ENCODE peak calls at places on chromosomes 2 and 18, in ten cellular contexts. N is omental fat pad, V is psoas muscle, C is BE2C, H is AG09309, F is tibial nerve, P is heart right ventricle, R is dorsolateral prefrontal cortex, Q is PC-9, U is foreskin fibroblast. J is an unnamed sample.

GRCh38 chr18:63249781-63250180 is 69.8 kb downstream of the BCL2 start:
- DNase-seq in U (no peak), Q (no peak), F (no peak), R (no peak), V (no peak), P (no peak), C (no peak), H (no peak), N (no peak), J (no peak)

GRCh38 chr2:42769583-42770287 is 5.8 kb upstream of the OXER1 start:
- DNase-seq in P (no peak), U (no peak), H (no peak), F (no peak), N (no peak), R (no peak), C (no peak), V (no peak), Q (no peak), J (no peak)

GRCh38 chr2:191786694-191787093 is 60.2 kb downstream of the CAVIN2 start:
- DNase-seq in C (no peak), H (no peak), R (no peak), V (no peak), F (no peak), P (no peak), Q (no peak), U (no peak), N (no peak), J (no peak)

GRCh38 chr2:119517433-119517832 is 6.8 kb downstream of the SCTR start:
- DNase-seq in F (no peak), V (peak), N (no peak), R (no peak), Q (peak), H (no peak), U (peak), P (peak), C (peak), J (no peak)

GRCh38 chr2:72915076-72915906 is 2.0 kb upstream of the EMX1 start:
- DNase-seq in V (no peak), N (no peak), R (no peak), C (no peak), P (no peak), U (no peak), H (no peak), F (no peak), Q (no peak), J (no peak)

GRCh38 chr18:9653390-9653789 is 39.0 kb upstream of the PPP4R1 start:
- DNase-seq in R (peak), Q (peak), U (peak), N (no peak), H (no peak), C (peak), F (no peak), P (peak), V (peak), J (peak)

GRCh38 chr2:45872211-45872610 is 220.7 kb downstream of the PRKCE start:
- DNase-seq in R (no peak), F (no peak), U (peak), P (no peak), Q (no peak), N (no peak), V (no peak), H (no peak), C (no peak), J (no peak)

GRCh38 chr2:105321875-105322646 is 7.5 kb downstream of the TGFBRAP1 start:
- DNase-seq in F (no peak), R (no peak), N (no peak), C (no peak), H (no peak), V (no peak), Q (no peak), P (no peak), U (no peak), J (no peak)

DNA sequence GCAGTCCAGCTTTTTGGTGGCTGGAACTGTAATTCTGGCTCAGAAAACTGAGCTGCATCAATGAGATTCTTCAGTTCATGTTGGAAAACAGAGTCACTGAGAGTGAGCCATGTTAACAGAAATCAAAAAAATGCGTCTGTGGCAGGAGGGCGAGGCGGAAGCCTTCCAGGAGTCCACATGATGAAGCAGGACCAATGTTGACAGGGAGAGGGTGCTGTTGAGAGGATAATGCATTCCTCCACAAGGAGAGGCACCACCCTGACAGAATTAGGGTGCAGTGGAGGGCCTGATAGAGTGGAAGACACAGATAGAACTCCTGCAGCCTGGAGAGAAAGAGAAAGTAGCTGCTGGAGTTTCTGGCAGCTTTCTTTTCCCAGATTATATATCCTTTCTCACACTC is 111.5 kb downstream of the MGAT5 start:
- DNase-seq in P (no peak), H (no peak), Q (no peak), U (no peak), R (no peak), C (no peak), N (no peak), V (no peak), F (no peak), J (no peak)
- TF ChIP-seq CTCF in P (peak), H (peak), Q (no peak), U (no peak), R (peak), C (no peak), N (no peak), V (no peak), F (no peak), J (no peak)

DNA sequence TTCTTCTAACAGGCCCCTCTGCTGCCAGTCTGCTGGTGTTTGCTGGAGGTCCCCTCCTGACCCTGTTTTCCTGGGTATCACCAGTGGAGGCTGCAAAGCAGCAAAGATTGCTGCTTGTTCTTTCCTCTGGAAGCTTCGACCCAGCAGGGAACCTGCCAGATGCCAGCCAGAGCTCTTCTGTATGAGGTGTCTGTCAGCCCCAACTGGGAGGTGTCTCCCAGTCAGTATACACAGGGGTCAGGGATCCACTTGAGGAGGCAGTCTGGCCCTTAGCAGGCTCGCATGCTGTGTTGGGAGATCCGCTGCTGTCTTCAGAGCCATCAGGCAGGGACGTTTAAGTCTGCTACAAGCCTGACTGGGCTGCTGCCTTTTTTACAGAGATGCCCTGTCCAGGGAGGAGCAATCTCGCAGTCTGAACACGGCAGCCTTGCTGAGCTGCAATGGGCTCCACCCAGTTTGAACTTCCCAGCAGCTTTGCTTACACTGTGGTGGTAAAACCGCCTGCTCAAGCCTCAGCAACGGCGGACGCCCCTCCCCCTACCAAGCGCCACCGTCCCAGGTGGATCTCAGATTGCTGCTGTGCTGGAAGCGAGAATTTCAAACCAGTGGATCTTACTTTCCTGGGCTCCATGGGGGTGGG is 29.9 kb downstream of the CHCHD5 start:
- DNase-seq in C (no peak), P (no peak), R (no peak), V (no peak), H (no peak), N (no peak), Q (no peak), F (no peak), U (no peak), J (no peak)
- TF ChIP-seq CTCF in C (no peak), P (no peak), R (no peak), V (no peak), H (no peak), N (no peak), Q (no peak), F (no peak), U (no peak), J (no peak)

GRCh38 chr2:75705921-75706320 is 4.8 kb downstream of the GCFC2 start:
- DNase-seq in Q (no peak), H (no peak), V (no peak), P (no peak), C (no peak), U (no peak), N (no peak), R (no peak), F (no peak), J (no peak)

GRCh38 chr2:75707901-75708300 is 2.8 kb downstream of the GCFC2 start:
- DNase-seq in Q (no peak), U (no peak), R (no peak), C (no peak), F (no peak), H (no peak), N (no peak), P (no peak), V (no peak), J (no peak)

GRCh38 chr2:75709297-75709696 is 1.4 kb downstream of the GCFC2 start:
- DNase-seq in F (no peak), R (no peak), P (no peak), N (no peak), V (no peak), H (no peak), C (no peak), U (no peak), Q (no peak), J (no peak)

GRCh38 chr2:75710220-75710576 is 517 bp downstream of the GCFC2 start:
- DNase-seq in N (no peak), C (no peak), Q (no peak), P (no peak), F (no peak), V (no peak), U (no peak), R (no peak), H (no peak), J (no peak)

GRCh38 chr2:75710577-75711253 is at the start of gene GCFC2:
- DNase-seq in P (peak), R (peak), C (peak), H (peak), V (peak), U (peak), F (peak), N (peak), Q (peak), J (peak)
- TF ChIP-seq CTCF in P (peak), R (peak), C (peak), H (peak), V (peak), U (peak), F (peak), N (no peak), Q (peak), J (peak)

DNA sequence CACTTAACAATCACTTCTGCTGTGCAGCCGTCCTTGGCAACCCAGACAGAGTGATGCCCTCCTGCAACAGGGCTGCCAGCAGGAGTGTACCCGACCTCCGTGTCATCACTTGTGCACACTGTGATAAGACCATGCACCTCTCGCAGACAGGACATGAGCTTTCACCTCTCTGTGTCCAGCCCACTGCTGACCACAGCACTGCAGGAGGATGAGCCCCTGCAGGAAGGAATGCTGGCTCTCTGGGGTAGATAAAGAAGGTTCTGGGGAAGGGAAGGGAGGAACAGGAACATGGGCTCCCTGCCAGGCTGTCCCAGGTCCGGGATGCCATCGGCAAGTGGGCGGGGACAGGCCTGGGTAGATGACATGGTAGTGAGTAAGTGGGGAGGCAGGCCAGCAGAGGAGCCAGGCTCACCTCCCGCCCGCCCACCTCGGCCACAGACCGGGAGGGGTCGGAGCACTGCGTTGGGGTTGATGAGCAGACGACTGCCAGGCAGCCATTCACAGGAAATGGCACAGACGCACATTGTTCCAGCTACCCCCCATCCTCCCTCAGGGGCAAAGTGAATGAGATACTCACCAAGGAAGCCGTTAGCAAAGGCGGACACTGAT is 18.6 kb upstream of the COL6A3 start:
- DNase-seq in P (no peak), C (peak), U (peak), H (peak), Q (peak), F (no peak), N (no peak), V (no peak), R (no peak), J (no peak)
- TF ChIP-seq CTCF in P (no peak), C (no peak), U (peak), H (peak), Q (no peak), F (no peak), N (no peak), V (no peak), R (no peak), J (no peak)

DNA sequence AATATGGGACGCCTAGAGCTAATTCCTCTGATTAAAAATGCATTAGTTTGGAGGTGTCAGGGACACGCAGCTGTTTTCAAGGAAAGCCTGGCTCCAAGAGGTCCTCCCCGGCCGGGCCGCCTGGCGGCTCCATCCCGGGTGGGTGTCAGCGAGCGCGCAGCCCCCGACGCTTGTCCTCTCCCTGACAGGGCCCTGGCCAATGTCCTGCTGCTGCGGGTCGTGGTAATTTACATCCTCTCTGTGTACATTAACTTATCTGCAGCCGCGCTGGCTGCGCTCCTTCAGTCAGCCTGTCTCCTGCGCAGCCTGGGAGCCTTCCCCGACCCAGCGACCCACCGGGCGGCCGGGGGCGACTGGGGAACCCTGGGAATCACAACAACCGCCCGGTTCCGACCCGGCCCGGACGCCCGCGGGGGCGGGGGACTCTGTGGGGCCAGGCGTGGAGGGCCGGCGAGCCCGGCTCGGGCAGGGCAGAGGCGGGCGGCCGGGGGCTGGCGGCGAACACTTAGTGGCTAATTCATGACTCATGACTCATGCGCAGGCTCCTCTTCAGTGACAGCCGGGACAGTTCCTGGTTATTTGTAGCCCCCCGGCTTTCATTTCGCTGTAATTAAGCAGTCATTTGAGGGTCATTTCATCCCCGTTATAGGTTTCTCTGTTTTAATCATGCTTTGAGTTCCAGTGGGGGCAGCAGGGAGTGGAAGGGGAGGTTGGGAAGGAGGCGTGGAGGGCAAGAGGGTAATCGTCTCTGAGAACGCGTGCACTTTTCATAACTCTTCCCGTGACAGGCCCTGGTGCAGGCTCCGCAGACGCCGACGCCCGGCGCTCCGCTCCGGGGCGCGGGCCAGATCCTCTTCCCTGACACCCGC is 141.9 kb upstream of the CTAGE1 start:
- DNase-seq in H (no peak), P (peak), F (no peak), U (peak), N (no peak), C (peak), R (no peak), Q (peak), V (peak), J (peak)
- TF ChIP-seq CTCF in H (peak), P (peak), F (no peak), U (peak), N (no peak), C (peak), R (no peak), Q (no peak), V (no peak), J (no peak)

DNA sequence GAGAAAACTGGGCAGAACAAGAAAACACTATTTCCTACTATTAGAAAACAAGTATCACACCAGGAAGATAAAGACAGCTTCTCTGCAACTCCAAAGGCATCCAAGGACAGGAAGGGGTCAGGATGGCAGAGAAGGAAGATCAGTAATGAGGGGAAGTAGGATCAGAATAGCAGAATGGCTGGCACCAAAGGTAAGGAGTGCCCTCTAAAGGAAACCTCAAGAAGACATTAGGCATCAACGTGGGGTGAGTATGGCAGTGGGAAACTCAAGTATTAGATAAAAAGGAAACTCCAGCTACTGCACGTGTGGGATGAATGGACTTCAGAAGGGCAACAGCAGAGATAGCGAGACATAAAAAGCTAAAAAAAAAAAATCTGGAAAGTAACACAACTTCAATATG is 25.9 kb downstream of the HDLBP start:
- DNase-seq in U (no peak), C (no peak), H (no peak), N (no peak), Q (no peak), V (no peak), F (no peak), P (no peak), R (no peak), J (no peak)
- TF ChIP-seq CTCF in U (no peak), C (no peak), H (no peak), N (no peak), Q (no peak), V (no peak), F (no peak), P (no peak), R (peak), J (no peak)